ENCODE peak calls at places on chromosomes 3 and 15, in six cellular contexts. A is neuronal stem cell, R is adipocyte, C is trophoblast cell, Y is IMR-90, D is fibroblast of lung. K is an unnamed sample.

GRCh38 chr15:38817427-38818155 is 253.0 kb upstream of the RASGRP1 start:
- DNase-seq in Y (peak; percentile 48), A (peak; percentile 64), D (peak; percentile 53), C (peak; percentile 79), R (peak; percentile 78), K (peak; percentile 79)

GRCh38 chr3:13552855-13553652 is 4.1 kb downstream of the FBLN2 start:
- DNase-seq in C (no peak), D (no peak), A (no peak), Y (no peak), R (no peak), K (no peak)

GRCh38 chr3:195197764-195198423 is 73.1 kb downstream of the XXYLT1 start:
- DNase-seq in R (peak; percentile 51), A (no peak), Y (peak; percentile 90), D (peak; percentile 29), C (no peak), K (no peak)

GRCh38 chr3:141795719-141796435 is 32.7 kb downstream of the GRK7 start:
- DNase-seq in R (peak; percentile 7), C (no peak), Y (no peak), A (no peak), D (peak; percentile 76), K (no peak)

GRCh38 chr3:62587169-62587568 is 213.8 kb upstream of the FEZF2 start:
- DNase-seq in A (no peak), R (no peak), Y (peak; percentile 60), D (peak; percentile 96), C (no peak), K (no peak)

GRCh38 chr3:177561365-177561764 is 364.1 kb upstream of the TBL1XR1 start:
- DNase-seq in Y (no peak), D (no peak), C (no peak), R (no peak), A (no peak), K (no peak)

GRCh38 chr15:89783111-89783860 is 7.2 kb downstream of the MESP2 start:
- DNase-seq in C (peak; percentile 72), A (no peak), D (peak; percentile 61), R (no peak), Y (peak; percentile 29), K (peak; percentile 75)

GRCh38 chr15:35753486-35753885 is 207.5 kb upstream of the DPH6 start:
- DNase-seq in A (no peak), D (peak; percentile 39), Y (peak; percentile 68), C (no peak), R (peak; percentile 36), K (no peak)

GRCh38 chr3:47877288-47877687 is 74.3 kb downstream of the DHX30 start:
- DNase-seq in C (no peak), Y (peak; percentile 37), R (no peak), D (no peak), A (no peak), K (no peak)

GRCh38 chr3:99499235-99499798 is 139.1 kb upstream of the COL8A1 start:
- DNase-seq in A (no peak), D (peak; percentile 78), Y (peak; percentile 73), R (peak; percentile 68), C (peak; percentile 34), K (peak; percentile 16)

GRCh38 chr15:67564590-67565345 is 22.3 kb downstream of the MAP2K5 start:
- DNase-seq in C (no peak), A (no peak), R (no peak), D (no peak), Y (peak; percentile 22), K (no peak)

GRCh38 chr15:81024891-81025290 is 24.2 kb downstream of the TLNRD1 start:
- DNase-seq in C (no peak), Y (no peak), R (peak; percentile 15), A (no peak), D (no peak), K (no peak)

GRCh38 chr15:81027200-81027599 is 26.5 kb downstream of the TLNRD1 start:
- DNase-seq in D (no peak), A (no peak), Y (peak; percentile 24), R (no peak), C (peak; percentile 57), K (no peak)

GRCh38 chr15:81023483-81024264 is 23.0 kb downstream of the TLNRD1 start:
- DNase-seq in Y (peak; percentile 66), A (no peak), D (peak; percentile 14), R (peak; percentile 64), C (peak; percentile 79), K (peak; percentile 24)

GRCh38 chr15:81021321-81021720 is 20.6 kb downstream of the TLNRD1 start:
- DNase-seq in D (no peak), Y (no peak), A (no peak), C (no peak), R (no peak), K (no peak)

DNA sequence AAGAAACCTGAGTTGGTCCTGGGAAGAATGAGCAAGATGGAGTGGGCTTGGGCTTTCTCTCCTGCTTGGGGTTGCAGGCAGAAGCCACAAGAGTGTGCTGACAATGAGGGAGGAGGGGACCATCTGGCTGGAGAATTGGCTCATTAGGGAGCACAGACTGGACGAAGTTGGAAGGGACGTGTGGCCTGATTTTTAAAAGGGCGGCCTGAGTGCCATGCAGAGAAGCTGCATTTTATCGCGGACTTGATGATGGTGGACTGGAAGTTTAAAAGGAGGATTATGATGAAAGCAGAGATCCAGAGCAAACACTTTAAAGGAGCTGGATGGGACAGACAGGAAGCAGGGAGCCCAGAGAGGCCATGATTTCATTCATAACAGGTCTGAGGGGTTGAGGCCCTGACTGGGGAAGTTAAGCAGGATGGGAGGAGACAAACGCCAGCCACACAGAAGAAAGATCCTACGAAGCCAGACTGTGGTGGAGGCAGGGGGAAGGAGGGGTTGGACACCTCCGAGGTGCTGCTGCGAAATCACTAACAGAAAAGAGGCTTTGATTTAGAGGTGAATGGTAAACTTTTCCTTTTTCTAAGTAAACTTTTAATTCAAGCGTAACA is 23.6 kb downstream of the TLNRD1 start:
- DNase-seq in A (no peak), R (no peak), C (no peak), Y (no peak), D (no peak), K (no peak)
- H3K9ac ChIP-seq in A (no peak overlapping the region), R (peak overlapping the region; percentile 76), C (no peak overlapping the region), Y (no peak overlapping the region), D (no peak overlapping the region), K (no peak overlapping the region)

GRCh38 chr3:157542711-157543485 is 39.7 kb upstream of the VEPH1 start:
- DNase-seq in Y (peak; percentile 45), D (peak; percentile 71), R (peak; percentile 77), C (peak; percentile 70), A (peak; percentile 14), K (no peak)
- H3K9ac ChIP-seq in Y (peak overlapping the region; percentile 1), D (peak overlapping the region; percentile 21), R (peak overlapping the region; percentile 93), C (no peak overlapping the region), A (peak overlapping the region; percentile 51), K (no peak overlapping the region)

DNA sequence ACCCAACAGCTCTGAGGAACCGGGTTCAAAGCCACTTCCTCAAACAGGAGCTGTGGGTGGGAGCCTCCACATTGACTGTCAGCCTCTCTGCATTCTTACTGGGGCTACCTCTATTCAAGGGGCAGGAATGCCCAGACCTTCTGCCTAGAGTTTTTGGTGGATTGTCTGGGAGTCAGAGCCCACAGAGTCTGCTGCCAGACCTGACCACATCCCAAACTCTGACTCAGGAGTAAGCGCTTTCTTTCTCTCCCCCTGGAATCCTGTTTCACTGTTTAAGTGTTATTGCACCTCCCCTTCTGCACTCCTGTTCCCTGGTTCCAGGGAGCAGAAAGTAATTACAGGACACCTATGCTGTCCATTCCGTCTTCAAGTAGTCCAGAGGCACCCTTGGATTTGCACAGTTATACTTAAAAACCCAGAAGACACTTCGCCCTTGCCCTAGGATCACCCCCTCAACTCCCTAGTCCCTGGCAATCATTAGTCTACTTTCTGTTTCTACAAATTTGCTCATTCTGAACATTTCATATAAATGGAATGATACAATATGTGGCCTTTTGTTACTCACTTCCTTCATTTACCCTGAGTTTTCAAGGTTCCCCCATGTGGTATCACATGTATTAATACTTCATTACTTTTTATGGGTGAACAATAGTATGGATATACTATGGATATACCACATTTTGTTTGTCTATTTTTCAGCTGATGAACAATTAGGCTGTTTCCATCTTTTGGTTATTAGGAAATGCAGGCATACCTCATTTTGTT is 37.9 kb upstream of the TJP1 start:
- DNase-seq in Y (peak; percentile 84), D (peak; percentile 55), C (no peak), A (no peak), R (peak; percentile 51), K (no peak)
- H3K9ac ChIP-seq in Y (no peak overlapping the region), D (no peak overlapping the region), C (no peak overlapping the region), A (no peak overlapping the region), R (no peak overlapping the region), K (no peak overlapping the region)

DNA sequence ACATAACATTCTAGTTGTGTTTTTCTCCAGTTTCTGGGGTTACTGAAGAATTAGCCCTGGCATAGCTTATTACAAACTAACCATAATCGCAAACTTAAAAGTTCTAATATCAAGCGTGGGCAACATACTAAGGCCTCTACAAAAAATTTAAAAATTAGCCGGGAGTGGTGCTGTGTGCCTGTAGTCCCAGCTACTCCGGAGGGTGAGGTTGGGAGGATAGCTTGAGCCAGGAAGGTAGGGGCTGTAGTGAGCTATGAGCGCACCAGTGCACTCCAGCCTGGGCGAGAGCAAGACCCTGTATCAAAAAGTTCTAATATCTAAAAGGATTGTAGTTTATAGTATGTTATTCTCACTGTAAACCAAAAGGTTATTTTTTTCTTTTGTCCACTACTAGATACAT is 1.1 kb downstream of the OIP5 start:
- DNase-seq in R (no peak), C (no peak), A (no peak), D (no peak), Y (no peak), K (no peak)
- H3K9ac ChIP-seq in R (peak overlapping the region; percentile 78), C (no peak overlapping the region), A (no peak overlapping the region), D (no peak overlapping the region), Y (peak overlapping the region; percentile 47), K (peak overlapping the region; percentile 90)

GRCh38 chr3:11379238-11379823 is 107.1 kb downstream of the ATG7 start:
- DNase-seq in C (peak; percentile 2), A (peak; percentile 49), D (peak; percentile 82), R (peak; percentile 83), Y (peak; percentile 70), K (peak; percentile 19)

GRCh38 chr3:11377726-11378125 is 105.5 kb downstream of the ATG7 start:
- DNase-seq in Y (no peak), D (no peak), A (no peak), C (peak; percentile 22), R (no peak), K (no peak)

GRCh38 chr3:11380314-11380713 is 108.1 kb downstream of the ATG7 start:
- DNase-seq in C (no peak), Y (peak; percentile 31), A (no peak), D (peak; percentile 51), R (peak; percentile 23), K (no peak)

GRCh38 chr3:11381563-11381962 is 109.4 kb downstream of the ATG7 start:
- DNase-seq in R (no peak), Y (peak; percentile 68), D (peak; percentile 81), A (no peak), C (no peak), K (no peak)

GRCh38 chr3:11379824-11380281 is 107.7 kb downstream of the ATG7 start:
- DNase-seq in R (no peak), C (no peak), A (no peak), Y (no peak), D (peak; percentile 58), K (no peak)
- H3K9ac ChIP-seq in R (peak overlapping the region; percentile 34), C (no peak overlapping the region), A (no peak overlapping the region), Y (peak overlapping the region; percentile 20), D (peak overlapping the region; percentile 8), K (no peak overlapping the region)

GRCh38 chr15:71079208-71080044 is 35.8 kb upstream of the THSD4 start:
- DNase-seq in A (no peak), R (peak; percentile 61), D (peak; percentile 78), Y (peak; percentile 90), C (peak; percentile 80), K (no peak)
- H3K9ac ChIP-seq in A (no peak overlapping the region), R (peak overlapping the region; percentile 34), D (no peak overlapping the region), Y (no peak overlapping the region), C (no peak overlapping the region), K (no peak overlapping the region)

K was measured in K562.